ENCODE peak calls at places on chromosomes 7 and 10, in ten cellular contexts. U is SK-N-MC, A is HL-60, Z is EL, R is GM04503, S is germinal center, E is C1 segment of cervical spinal cord, F is ELF-1, Y is amygdala, J is endothelial cell. B is an unnamed sample.

GRCh38 chr7:32140540-32140939 is 70.3 kb upstream of the PDE1C start:
- DNase-seq in F (no peak), S (no peak), U (no peak), A (no peak), E (no peak), Y (no peak), J (no peak), Z (no peak), R (no peak), B (no peak)

GRCh38 chr7:158265743-158266080 is 321.9 kb downstream of the PTPRN2 start:
- DNase-seq in E (no peak), U (no peak), S (no peak), Y (no peak), J (no peak), F (no peak), R (no peak), A (no peak), Z (no peak), B (no peak)

GRCh38 chr10:96838529-96838928 is 6.4 kb downstream of the LCOR start:
- DNase-seq in S (no peak), E (no peak), F (no peak), Z (no peak), J (no peak), R (no peak), Y (no peak), A (no peak), U (no peak), B (no peak)

GRCh38 chr7:98836811-98837631 is 32.8 kb downstream of the TMEM130 start:
- DNase-seq in U (no peak), S (peak; percentile 30), E (no peak), F (peak; percentile 89), J (peak; percentile 61), R (no peak), Z (peak; percentile 21), Y (no peak), A (peak; percentile 25), B (peak; percentile 49)

GRCh38 chr7:35985126-35985754 is 167.8 kb upstream of the EEPD1 start:
- DNase-seq in A (peak; percentile 82), E (peak; percentile 34), F (peak; percentile 71), Y (peak; percentile 46), Z (peak; percentile 75), J (peak; percentile 84), U (peak; percentile 18), R (peak; percentile 5), S (peak; percentile 73), B (peak; percentile 66)

GRCh38 chr7:92714280-92714679 is 122.1 kb downstream of the CDK6 start:
- DNase-seq in A (no peak), J (no peak), Y (no peak), S (no peak), Z (no peak), R (no peak), F (no peak), U (no peak), E (no peak), B (no peak)

GRCh38 chr10:118442032-118442431 is 99.9 kb upstream of the FAM204A start:
- DNase-seq in Z (no peak), A (no peak), J (no peak), F (no peak), R (no peak), Y (no peak), U (no peak), E (no peak), S (no peak), B (no peak)

GRCh38 chr10:102538811-102539210 is 35.0 kb downstream of the SUFU start:
- DNase-seq in J (no peak), R (no peak), S (no peak), U (no peak), F (no peak), A (no peak), Y (no peak), Z (no peak), E (no peak), B (no peak)

GRCh38 chr7:74657692-74658170 is at the start of gene GTF2I:
- DNase-seq in Z (no peak), J (peak; percentile 53), A (no peak), S (peak; percentile 63), U (no peak), E (peak; percentile 69), R (no peak), F (no peak), Y (no peak), B (no peak)

B was measured in SJCRH30.